ENCODE peak calls at places on chromosomes 11 and 22, in eight cellular contexts. J is pancreas, L is HepG2, M is GM10248, K is fibroblast of mammary gland, W is heart right ventricle, U is foreskin keratinocyte, R is neural progenitor cell. Y is an unnamed sample.

GRCh38 chr11:65576232-65576866 is 496 bp downstream of the EHBP1L1 start:
- DNase-seq in J (no peak), L (no peak), M (peak), K (no peak), W (peak), U (no peak), R (no peak), Y (peak)

GRCh38 chr11:85118151-85118550 is 509.0 kb downstream of the DLG2 start:
- DNase-seq in J (no peak), L (no peak), M (no peak), K (peak), W (no peak), U (no peak), R (peak), Y (no peak)

GRCh38 chr22:37302617-37303555 is 20.6 kb downstream of the CYTH4 start:
- DNase-seq in J (no peak), L (no peak), M (no peak), K (no peak), W (no peak), U (no peak), R (peak), Y (no peak)

GRCh38 chr11:72524711-72525110 is 90.4 kb upstream of the CLPB start:
- DNase-seq in J (no peak), L (no peak), M (no peak), K (peak), W (no peak), U (no peak), R (no peak), Y (no peak)

GRCh38 chr11:131536159-131536558 is 165.7 kb downstream of the NTM start:
- DNase-seq in J (no peak), L (no peak), M (no peak), K (no peak), W (no peak), U (no peak), R (no peak), Y (no peak)

GRCh38 chr11:10594407-10594806 is 25.9 kb upstream of the LYVE1 start:
- DNase-seq in J (no peak), L (no peak), M (no peak), K (no peak), W (no peak), U (peak), R (no peak), Y (no peak)

GRCh38 chr22:30251661-30252226 is 5.2 kb upstream of the LIF start:
- DNase-seq in J (no peak), L (no peak), M (no peak), K (peak), W (peak), U (peak), R (no peak), Y (no peak)

GRCh38 chr11:72012897-72013721 is 14.4 kb downstream of the IL18BP start:
- DNase-seq in J (peak), L (no peak), M (no peak), K (peak), W (peak), U (peak), R (no peak), Y (no peak)

GRCh38 chr11:2375341-2375853 is 1.7 kb upstream of the CD81 start:
- DNase-seq in J (peak), L (peak), M (no peak), K (no peak), W (peak), U (no peak), R (no peak), Y (no peak)

GRCh38 chr11:76600124-76600655 is 70.4 kb downstream of the LRRC32 start:
- DNase-seq in J (no peak), L (no peak), M (no peak), K (no peak), W (peak), U (no peak), R (no peak), Y (no peak)

GRCh38 chr11:13091373-13091772 is 82.3 kb downstream of the RASSF10 start:
- DNase-seq in J (no peak), L (no peak), M (no peak), K (no peak), W (no peak), U (peak), R (no peak), Y (no peak)

GRCh38 chr11:123407124-123407995 is 22.7 kb upstream of the GRAMD1B start:
- DNase-seq in J (no peak), L (peak), M (peak), K (peak), W (peak), U (peak), R (peak), Y (peak)

GRCh38 chr11:14566331-14567063 is 46.3 kb upstream of the PSMA1 start:
- DNase-seq in J (no peak), L (peak), M (no peak), K (no peak), W (no peak), U (no peak), R (no peak), Y (no peak)

GRCh38 chr11:73281201-73281741 is 9.1 kb downstream of the P2RY6 start:
- DNase-seq in J (peak), L (no peak), M (no peak), K (no peak), W (no peak), U (no peak), R (no peak), Y (no peak)

GRCh38 chr11:72955466-72955865 is 141.3 kb downstream of the ATG16L2 start:
- DNase-seq in J (no peak), L (no peak), M (no peak), K (no peak), W (no peak), U (no peak), R (peak), Y (no peak)

GRCh38 chr22:25970348-25970995 is 198.8 kb upstream of the SEZ6L start:
- DNase-seq in J (no peak), L (no peak), M (no peak), K (no peak), W (peak), U (no peak), R (peak), Y (no peak)

GRCh38 chr11:119341222-119342022 is 739 bp upstream of the C1QTNF5 start:
- DNase-seq in J (no peak), L (no peak), M (no peak), K (no peak), W (no peak), U (no peak), R (no peak), Y (no peak)

GRCh38 chr11:115530752-115531151 is 26.5 kb upstream of the CADM1 start:
- DNase-seq in J (no peak), L (no peak), M (peak), K (no peak), W (no peak), U (no peak), R (peak), Y (no peak)

GRCh38 chr11:65396769-65397745 is 10.6 kb downstream of the FRMD8 start:
- DNase-seq in J (peak), L (no peak), M (no peak), K (no peak), W (no peak), U (no peak), R (no peak), Y (no peak)

GRCh38 chr11:61518032-61518795 is 9.7 kb downstream of the LRRC10B start:
- DNase-seq in J (no peak), L (no peak), M (no peak), K (no peak), W (no peak), U (no peak), R (no peak), Y (no peak)

GRCh38 chr11:11772865-11773515 is 68.8 kb upstream of the USP47 start:
- DNase-seq in J (no peak), L (no peak), M (no peak), K (no peak), W (no peak), U (no peak), R (no peak), Y (no peak)

GRCh38 chr11:126607374-126607773 is 251.9 kb downstream of the ST3GAL4 start:
- DNase-seq in J (peak), L (peak), M (peak), K (peak), W (peak), U (peak), R (peak), Y (peak)

GRCh38 chr11:35038211-35038930 is 100.6 kb upstream of the CD44 start:
- DNase-seq in J (no peak), L (no peak), M (no peak), K (peak), W (no peak), U (peak), R (no peak), Y (peak)

GRCh38 chr11:116166788-116167465 is 605.9 kb downstream of the BUD13 start:
- DNase-seq in J (no peak), L (no peak), M (no peak), K (no peak), W (no peak), U (no peak), R (no peak), Y (no peak)

GRCh38 chr22:44676441-44677298 is 25.3 kb upstream of the PRR5 start:
- DNase-seq in J (no peak), L (peak), M (no peak), K (no peak), W (no peak), U (no peak), R (no peak), Y (peak)

GRCh38 chr22:38309614-38310517 is 7.4 kb downstream of the CSNK1E start:
- DNase-seq in J (no peak), L (peak), M (no peak), K (peak), W (no peak), U (no peak), R (no peak), Y (no peak)

GRCh38 chr11:72353861-72354260 is 80.5 kb downstream of the CLPB start:
- DNase-seq in J (no peak), L (peak), M (no peak), K (peak), W (no peak), U (no peak), R (no peak), Y (no peak)

GRCh38 chr11:65778901-65779668 is 1.7 kb downstream of the AP5B1 start:
- DNase-seq in J (no peak), L (no peak), M (no peak), K (no peak), W (no peak), U (no peak), R (no peak), Y (no peak)

GRCh38 chr22:46958649-46959048 is 196.2 kb downstream of the TBC1D22A start:
- DNase-seq in J (no peak), L (no peak), M (no peak), K (no peak), W (no peak), U (no peak), R (peak), Y (no peak)

GRCh38 chr11:92246637-92247036 is 22.0 kb downstream of the FAT3 start:
- DNase-seq in J (no peak), L (no peak), M (no peak), K (no peak), W (no peak), U (peak), R (no peak), Y (no peak)

GRCh38 chr22:41949297-41949965 is 2.5 kb upstream of the CENPM start:
- DNase-seq in J (no peak), L (no peak), M (no peak), K (no peak), W (no peak), U (no peak), R (no peak), Y (no peak)

GRCh38 chr22:41948142-41948541 is 1.2 kb upstream of the CENPM start:
- DNase-seq in J (no peak), L (peak), M (no peak), K (no peak), W (no peak), U (no peak), R (no peak), Y (no peak)

GRCh38 chr22:41952713-41953112 is 763 bp downstream of the SMIM45 start:
- DNase-seq in J (no peak), L (no peak), M (no peak), K (no peak), W (no peak), U (no peak), R (no peak), Y (no peak)

GRCh38 chr22:41947181-41948080 is 479 bp upstream of the CENPM start:
- DNase-seq in J (no peak), L (no peak), M (no peak), K (no peak), W (no peak), U (no peak), R (no peak), Y (no peak)

DNA sequence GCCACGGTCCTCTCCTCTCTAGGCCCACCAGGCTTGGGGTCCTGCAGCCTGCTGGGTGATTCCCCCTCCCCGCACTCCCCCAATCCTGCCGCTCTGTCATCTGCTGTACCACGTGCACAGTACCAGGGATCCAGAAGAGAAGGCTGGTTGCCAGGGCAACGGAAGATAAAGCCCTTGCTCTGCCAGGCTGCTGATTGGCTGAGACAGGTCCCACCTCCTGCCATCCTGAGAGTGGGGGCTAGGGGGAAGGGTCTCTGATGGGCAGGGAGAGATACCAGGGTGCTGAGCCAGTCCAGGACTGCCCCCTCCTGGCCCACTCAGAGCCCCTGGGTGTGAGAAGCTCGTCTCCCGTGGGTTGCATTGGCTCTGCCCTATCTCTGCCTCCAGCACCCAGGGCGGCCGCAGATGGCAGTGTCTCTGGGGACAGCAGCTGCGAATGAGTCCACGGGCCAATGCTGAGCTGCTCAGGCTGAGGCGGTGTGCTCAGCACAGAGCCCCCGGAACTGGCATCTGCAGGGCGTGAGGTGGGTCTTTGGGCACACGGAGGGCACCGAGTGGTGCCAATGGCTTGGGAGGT is at the start of gene SMIM45:
- DNase-seq in J (no peak), L (no peak), M (no peak), K (no peak), W (no peak), U (no peak), R (peak), Y (no peak)
- TF ChIP-seq CTCF in J (no peak), L (no peak), M (no peak), K (no peak), W (no peak), U (no peak), R (peak), Y (no peak)

GRCh38 chr11:120746836-120747609 is 235.5 kb downstream of the GRIK4 start:
- DNase-seq in J (no peak), L (no peak), M (no peak), K (peak), W (no peak), U (peak), R (no peak), Y (no peak)
- TF ChIP-seq CTCF in J (no peak), L (no peak), M (no peak), K (no peak), W (no peak), U (peak), R (no peak), Y (no peak)

DNA sequence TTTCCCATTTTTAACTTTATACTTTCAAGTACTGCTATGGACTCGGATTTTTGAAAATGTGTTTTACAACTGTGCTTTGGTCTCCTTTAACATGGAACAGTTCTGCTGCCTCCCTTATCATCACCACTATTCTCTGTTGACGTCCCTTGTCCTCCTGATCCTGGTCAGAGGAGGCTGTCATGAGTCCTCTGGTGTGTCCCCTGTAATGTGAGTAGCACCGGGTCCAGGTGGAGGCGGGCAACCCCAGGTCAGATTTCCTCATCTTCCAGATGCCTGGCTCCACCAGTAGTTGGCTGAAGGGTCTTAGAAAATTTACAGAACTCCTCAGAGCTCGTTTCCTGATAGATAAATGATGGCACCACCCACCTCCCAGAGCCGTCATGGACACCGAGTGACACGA is 68.9 kb upstream of the BID start:
- DNase-seq in J (no peak), L (no peak), M (no peak), K (no peak), W (no peak), U (no peak), R (no peak), Y (no peak)
- TF ChIP-seq CTCF in J (no peak), L (no peak), M (no peak), K (no peak), W (no peak), U (no peak), R (no peak), Y (no peak)

GRCh38 chr11:68341557-68342458 is 29.4 kb downstream of the LRP5 start:
- DNase-seq in J (no peak), L (no peak), M (no peak), K (no peak), W (no peak), U (no peak), R (no peak), Y (no peak)
- TF ChIP-seq CTCF in J (no peak), L (no peak), M (no peak), K (peak), W (no peak), U (no peak), R (peak), Y (no peak)

GRCh38 chr11:55714982-55715888 is 53.2 kb downstream of the OR4C6 start:
- DNase-seq in J (no peak), L (peak), M (no peak), K (no peak), W (no peak), U (no peak), R (no peak), Y (peak)
- TF ChIP-seq CTCF in J (no peak), L (peak), M (no peak), K (no peak), W (no peak), U (peak), R (peak), Y (peak)

DNA sequence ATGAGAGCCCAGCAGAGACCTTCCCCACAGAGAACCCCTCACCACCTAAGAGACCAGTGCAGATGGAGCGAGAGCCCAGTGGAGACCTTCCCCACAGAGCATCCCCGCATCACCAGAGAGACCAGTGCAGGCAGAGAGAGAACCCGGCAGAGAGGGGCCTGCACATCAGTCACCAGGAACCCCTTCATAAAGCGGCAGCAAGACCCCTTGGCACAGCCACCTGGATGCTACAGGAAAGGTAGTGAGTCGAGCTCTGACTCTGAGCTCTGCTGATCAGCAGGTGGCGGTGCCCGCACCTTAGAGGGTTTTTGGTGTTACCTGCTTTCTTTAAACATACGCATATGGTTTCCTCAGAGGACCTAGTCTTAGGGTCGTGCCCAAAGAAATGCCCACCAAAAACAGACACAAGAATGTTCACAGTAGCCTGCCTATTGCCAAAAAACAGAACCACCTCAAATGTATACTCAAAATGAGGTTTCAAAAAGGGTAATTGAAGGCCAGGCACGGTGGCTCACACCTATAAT is 678.7 kb downstream of the BRD1 start:
- DNase-seq in J (no peak), L (no peak), M (no peak), K (no peak), W (no peak), U (no peak), R (no peak), Y (no peak)
- TF ChIP-seq CTCF in J (no peak), L (no peak), M (no peak), K (no peak), W (no peak), U (no peak), R (no peak), Y (no peak)

GRCh38 chr11:68839953-68840641 is 1.6 kb downstream of the CPT1A start:
- DNase-seq in J (no peak), L (no peak), M (no peak), K (peak), W (no peak), U (peak), R (peak), Y (peak)

GRCh38 chr11:68837583-68838571 is 3.8 kb downstream of the CPT1A start:
- DNase-seq in J (no peak), L (no peak), M (no peak), K (no peak), W (no peak), U (no peak), R (no peak), Y (no peak)

GRCh38 chr11:68838572-68838964 is 3.1 kb downstream of the CPT1A start:
- DNase-seq in J (no peak), L (peak), M (no peak), K (peak), W (no peak), U (no peak), R (no peak), Y (peak)

GRCh38 chr11:68840661-68841653 is 759 bp downstream of the CPT1A start:
- DNase-seq in J (peak), L (no peak), M (peak), K (peak), W (peak), U (peak), R (peak), Y (no peak)

GRCh38 chr11:68839054-68839865 is 2.5 kb downstream of the CPT1A start:
- DNase-seq in J (peak), L (peak), M (peak), K (peak), W (peak), U (peak), R (peak), Y (peak)
- TF ChIP-seq CTCF in J (no peak), L (peak), M (no peak), K (no peak), W (no peak), U (no peak), R (no peak), Y (no peak)

GRCh38 chr11:111454561-111455192 is 57.5 kb downstream of the BTG4 start:
- DNase-seq in J (no peak), L (peak), M (peak), K (peak), W (peak), U (peak), R (peak), Y (peak)
- TF ChIP-seq CTCF in J (no peak), L (peak), M (peak), K (peak), W (peak), U (peak), R (peak), Y (peak)